ENCODE peak calls at places on chromosomes 4 and X, in eight cellular contexts. O is cardiac muscle cell, W is MM.1S, M is testis, U is SK-N-SH, Z is ovary, D is hepatocyte, N is RWPE1. Y is an unnamed sample.

GRCh38 chr4:6908397-6909112 is 1.1 kb upstream of the TBC1D14 start:
- DNase-seq in O (peak), W (no peak), M (no peak), U (peak), Z (no peak), D (no peak), N (no peak), Y (no peak)

GRCh38 chr4:3642056-3642630 is 109.9 kb upstream of the LRPAP1 start:
- DNase-seq in O (no peak), W (no peak), M (no peak), U (no peak), Z (no peak), D (no peak), N (no peak), Y (no peak)

GRCh38 chr4:48254381-48255072 is 15.1 kb downstream of the TEC start:
- DNase-seq in O (peak), W (no peak), M (peak), U (no peak), Z (no peak), D (no peak), N (no peak), Y (no peak)

GRCh38 chrX:132022863-132023116 is 312 bp upstream of the STK26 start:
- DNase-seq in O (no peak), W (peak), M (no peak), U (no peak), Z (no peak), D (no peak), N (no peak), Y (no peak)

GRCh38 chr4:94765653-94766052 is 7.9 kb downstream of the BMPR1B start:
- DNase-seq in O (no peak), W (no peak), M (no peak), U (no peak), Z (no peak), D (no peak), N (no peak), Y (no peak)

GRCh38 chr4:176193126-176193525 is 2.3 kb downstream of the SPATA4 start:
- DNase-seq in O (peak), W (no peak), M (no peak), U (no peak), Z (no peak), D (no peak), N (peak), Y (no peak)

GRCh38 chrX:39162322-39162721 is 361.1 kb downstream of the MID1IP1 start:
- DNase-seq in O (no peak), W (no peak), M (peak), U (no peak), Z (peak), D (peak), N (no peak), Y (no peak)

GRCh38 chr4:175125410-175126068 is 207.4 kb downstream of the ADAM29 start:
- DNase-seq in O (no peak), W (peak), M (no peak), U (no peak), Z (no peak), D (no peak), N (no peak), Y (no peak)

GRCh38 chrX:13652256-13653021 is 502 bp upstream of the TCEANC start:
- DNase-seq in O (peak), W (no peak), M (no peak), U (peak), Z (no peak), D (no peak), N (peak), Y (no peak)

GRCh38 chrX:110248582-110248981 is 69.3 kb downstream of the AMMECR1 start:
- DNase-seq in O (no peak), W (no peak), M (no peak), U (no peak), Z (no peak), D (no peak), N (peak), Y (no peak)

GRCh38 chr4:140212171-140212570 is 58.2 kb upstream of the MAML3 start:
- DNase-seq in O (no peak), W (no peak), M (no peak), U (no peak), Z (no peak), D (no peak), N (no peak), Y (no peak)

GRCh38 chrX:46647251-46647650 is 73.7 kb downstream of the CHST7 start:
- DNase-seq in O (no peak), W (no peak), M (no peak), U (no peak), Z (no peak), D (no peak), N (no peak), Y (no peak)

GRCh38 chr4:138756519-138756918 is 259.1 kb upstream of the NOCT start:
- DNase-seq in O (no peak), W (no peak), M (no peak), U (no peak), Z (no peak), D (peak), N (no peak), Y (no peak)

GRCh38 chr4:85477538-85477937 is 2.6 kb downstream of the ARHGAP24 start:
- DNase-seq in O (no peak), W (no peak), M (no peak), U (no peak), Z (no peak), D (no peak), N (no peak), Y (no peak)

GRCh38 chrX:66013195-66013816 is 26.6 kb downstream of the VSIG4 start:
- DNase-seq in O (no peak), W (no peak), M (no peak), U (no peak), Z (no peak), D (no peak), N (no peak), Y (no peak)

GRCh38 chr4:164930647-164931046 is 46.8 kb downstream of the TRIM61 start:
- DNase-seq in O (no peak), W (no peak), M (no peak), U (no peak), Z (no peak), D (no peak), N (no peak), Y (no peak)

GRCh38 chr4:17718471-17718870 is 63.0 kb downstream of the FAM184B start:
- DNase-seq in O (no peak), W (no peak), M (no peak), U (no peak), Z (no peak), D (no peak), N (no peak), Y (no peak)

GRCh38 chr4:17721496-17722360 is 59.7 kb downstream of the FAM184B start:
- DNase-seq in O (peak), W (no peak), M (no peak), U (no peak), Z (no peak), D (no peak), N (peak), Y (no peak)

GRCh38 chr4:17719106-17719505 is 62.3 kb downstream of the FAM184B start:
- DNase-seq in O (no peak), W (no peak), M (no peak), U (no peak), Z (no peak), D (no peak), N (peak), Y (no peak)

GRCh38 chr4:17723648-17724047 is 57.8 kb downstream of the FAM184B start:
- DNase-seq in O (no peak), W (no peak), M (no peak), U (no peak), Z (no peak), D (no peak), N (no peak), Y (no peak)

DNA sequence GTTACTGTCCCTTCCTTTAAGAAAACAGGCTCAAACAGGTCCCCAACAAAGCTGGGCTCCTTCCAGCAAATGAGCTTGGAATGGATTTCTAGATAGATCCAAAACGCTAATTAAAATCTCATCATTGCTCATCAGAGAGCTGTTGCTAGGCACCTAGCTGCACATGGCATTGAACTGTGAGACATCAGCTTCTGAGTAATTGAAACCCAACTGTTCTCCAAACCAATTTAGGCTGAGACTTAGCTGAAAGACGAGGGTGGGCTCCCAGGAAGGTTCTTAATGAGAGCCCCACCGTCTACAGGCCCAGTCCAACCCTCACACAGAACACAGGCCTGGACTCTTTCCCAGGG is 59.1 kb downstream of the FAM184B start:
- DNase-seq in O (no peak), W (no peak), M (no peak), U (no peak), Z (no peak), D (no peak), N (no peak), Y (no peak)
- H3K27ac ChIP-seq in O (no peak), W (no peak), M (no peak), U (no peak), Z (no peak), D (no peak), N (no peak), Y (peak)

GRCh38 chr4:2552806-2553205 is 16.4 kb downstream of the FAM193A start:
- DNase-seq in O (no peak), W (no peak), M (no peak), U (no peak), Z (no peak), D (no peak), N (no peak), Y (no peak)

GRCh38 chr4:2545321-2546013 is 9.0 kb downstream of the FAM193A start:
- DNase-seq in O (no peak), W (no peak), M (no peak), U (no peak), Z (no peak), D (no peak), N (no peak), Y (no peak)

GRCh38 chr4:2546286-2546823 is 9.9 kb downstream of the FAM193A start:
- DNase-seq in O (no peak), W (no peak), M (no peak), U (no peak), Z (no peak), D (no peak), N (no peak), Y (no peak)

GRCh38 chr4:2551118-2551517 is 14.7 kb downstream of the FAM193A start:
- DNase-seq in O (no peak), W (no peak), M (no peak), U (no peak), Z (no peak), D (no peak), N (no peak), Y (no peak)
- TF ChIP-seq CTCF in O (no peak), W (no peak), M (no peak), U (no peak), Z (no peak), D (no peak), N (no peak), Y (no peak)

DNA sequence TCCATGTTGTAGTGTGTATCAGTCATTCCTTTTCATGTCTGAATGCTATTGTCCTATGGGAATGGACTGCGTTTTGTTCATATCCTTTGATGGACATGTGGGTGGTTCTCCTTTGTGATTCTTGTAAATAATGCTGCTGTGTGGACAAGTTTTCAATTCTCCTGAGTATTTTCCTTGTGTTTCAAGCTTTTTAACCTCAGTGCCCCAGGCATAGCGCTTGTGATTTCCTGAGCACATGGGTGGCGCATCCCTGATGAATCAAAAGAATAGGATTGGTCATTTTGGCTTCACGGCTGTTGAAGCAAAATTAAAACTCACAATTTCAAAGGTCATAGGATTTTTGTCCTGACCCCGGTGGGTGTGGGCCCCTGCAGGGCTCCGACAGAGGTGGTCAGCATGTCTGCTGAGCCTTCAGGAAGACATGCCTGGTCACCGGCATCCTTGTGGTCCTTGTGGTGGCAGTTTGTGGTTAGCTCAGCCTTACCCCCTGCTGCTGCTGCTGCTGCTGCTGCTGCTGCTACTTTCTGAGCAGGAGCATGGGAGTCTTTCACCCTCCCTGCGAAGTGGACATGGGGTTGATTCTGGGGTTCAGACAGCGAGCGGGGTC is 30.0 kb downstream of the SHROOM2 start:
- DNase-seq in O (no peak), W (no peak), M (no peak), U (no peak), Z (no peak), D (no peak), N (no peak), Y (no peak)
- H3K27ac ChIP-seq in O (no peak), W (no peak), M (no peak), U (no peak), Z (no peak), D (no peak), N (no peak), Y (no peak)

GRCh38 chr4:123088521-123088920 is 166.1 kb upstream of the NUDT6 start:
- DNase-seq in O (no peak), W (no peak), M (no peak), U (no peak), Z (no peak), D (no peak), N (no peak), Y (no peak)

GRCh38 chr4:123096038-123096437 is 173.6 kb upstream of the NUDT6 start:
- DNase-seq in O (peak), W (no peak), M (no peak), U (no peak), Z (no peak), D (no peak), N (no peak), Y (no peak)

GRCh38 chr4:123090886-123091285 is 168.5 kb upstream of the NUDT6 start:
- DNase-seq in O (no peak), W (no peak), M (no peak), U (no peak), Z (no peak), D (no peak), N (no peak), Y (no peak)

GRCh38 chr4:123092603-123093002 is 170.2 kb upstream of the NUDT6 start:
- DNase-seq in O (no peak), W (no peak), M (no peak), U (no peak), Z (no peak), D (no peak), N (no peak), Y (no peak)

DNA sequence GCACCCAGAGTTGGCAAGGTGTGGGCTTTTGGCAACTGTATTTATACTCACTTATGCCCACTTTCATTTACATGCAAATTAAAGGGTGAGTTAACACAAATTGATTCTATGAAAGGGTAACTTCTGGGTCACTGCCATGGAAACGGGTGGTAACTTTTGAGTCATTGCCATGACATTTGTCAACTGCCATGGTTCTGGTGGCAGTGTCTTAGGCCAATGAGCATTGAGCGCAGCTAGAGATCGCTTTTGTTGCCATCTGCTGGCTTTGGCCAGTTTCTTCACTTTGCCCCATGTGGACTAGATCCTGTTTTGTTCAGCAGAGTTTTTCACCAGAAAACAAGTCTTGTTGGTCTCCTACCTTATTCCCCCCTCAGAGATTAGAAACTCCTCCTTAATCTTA is 170.8 kb upstream of the NUDT6 start:
- DNase-seq in O (no peak), W (no peak), M (no peak), U (no peak), Z (no peak), D (no peak), N (no peak), Y (no peak)
- TF ChIP-seq CTCF in O (no peak), W (no peak), M (no peak), U (no peak), Z (no peak), D (no peak), N (no peak), Y (no peak)

DNA sequence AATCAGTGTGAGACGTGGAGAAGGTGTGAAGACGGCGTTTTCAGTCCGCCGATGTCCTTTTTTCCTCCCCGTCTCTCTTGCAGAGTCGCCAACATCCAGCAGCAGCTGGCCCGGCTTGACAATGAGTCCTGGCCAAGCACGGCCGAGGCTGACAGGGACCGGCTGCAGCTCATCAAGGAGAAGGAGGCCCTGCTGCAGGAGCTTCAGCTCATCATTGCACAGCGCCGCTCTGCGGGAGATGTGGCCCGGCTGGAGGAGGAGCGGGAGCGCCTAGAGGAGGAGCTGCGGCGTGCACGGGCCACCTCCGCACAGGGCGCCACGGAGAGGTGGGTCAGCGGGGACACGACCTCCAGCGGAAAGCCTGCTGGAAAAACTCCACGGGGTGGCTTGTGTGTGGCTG is 47.1 kb upstream of the CLCN4 start:
- DNase-seq in O (peak), W (no peak), M (peak), U (no peak), Z (peak), D (no peak), N (no peak), Y (peak)
- H3K27ac ChIP-seq in O (no peak), W (peak), M (no peak), U (no peak), Z (no peak), D (no peak), N (no peak), Y (peak)

GRCh38 chr4:152374153-152374552 is 161.7 kb downstream of the FBXW7 start:
- DNase-seq in O (no peak), W (no peak), M (no peak), U (no peak), Z (no peak), D (no peak), N (no peak), Y (no peak)

GRCh38 chr4:152374606-152375285 is 161.1 kb downstream of the FBXW7 start:
- DNase-seq in O (no peak), W (no peak), M (no peak), U (no peak), Z (no peak), D (no peak), N (no peak), Y (no peak)

GRCh38 chr4:152372444-152372843 is 163.4 kb downstream of the FBXW7 start:
- DNase-seq in O (no peak), W (no peak), M (no peak), U (no peak), Z (no peak), D (no peak), N (no peak), Y (no peak)

GRCh38 chr4:152369203-152369902 is 166.5 kb downstream of the FBXW7 start:
- DNase-seq in O (no peak), W (no peak), M (no peak), U (no peak), Z (no peak), D (no peak), N (no peak), Y (no peak)

GRCh38 chr4:152369903-152370296 is 166.0 kb downstream of the FBXW7 start:
- DNase-seq in O (no peak), W (no peak), M (no peak), U (no peak), Z (no peak), D (no peak), N (no peak), Y (no peak)
- TF ChIP-seq CTCF in O (peak), W (peak), M (peak), U (peak), Z (no peak), D (peak), N (peak), Y (peak)

DNA sequence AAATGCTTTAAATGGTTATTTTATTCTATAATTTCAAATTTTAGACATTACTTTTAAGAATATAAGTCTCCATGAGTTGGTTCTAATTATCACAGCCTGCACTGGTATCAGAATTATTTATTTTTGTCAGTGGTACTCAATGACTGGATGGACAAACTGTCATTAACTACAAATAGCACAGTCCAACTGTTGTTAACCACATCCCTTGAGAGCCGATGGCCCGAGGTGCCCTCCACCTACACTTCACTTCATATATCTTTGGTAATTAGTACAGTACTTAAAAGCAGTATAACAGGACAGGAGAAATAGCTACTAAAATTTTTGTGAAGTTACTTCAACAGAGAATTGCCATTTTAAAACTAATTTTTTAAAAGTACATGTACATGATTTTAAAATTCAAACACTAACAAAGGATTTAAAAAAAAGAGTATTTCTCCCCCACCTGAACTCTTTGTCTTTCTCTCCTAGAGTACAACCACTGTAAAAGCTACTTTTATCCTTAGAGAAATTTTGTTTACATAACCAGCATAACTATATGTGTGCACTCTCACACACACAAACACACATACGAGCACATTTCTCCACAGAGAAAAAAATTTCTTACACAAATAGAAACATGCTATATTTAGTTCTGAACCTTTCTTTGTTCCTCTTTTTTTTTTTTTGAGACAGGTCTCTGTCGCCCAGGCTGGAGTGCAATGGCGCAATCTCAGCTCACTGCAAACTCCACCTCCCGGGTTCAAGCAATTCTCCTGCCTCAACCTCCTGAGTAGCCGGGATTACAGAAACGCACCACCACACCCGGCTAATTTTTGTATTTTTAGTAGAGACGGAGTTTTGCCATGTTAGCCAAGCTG is 6.5 kb downstream of the TIFA start:
- DNase-seq in O (no peak), W (peak), M (no peak), U (no peak), Z (no peak), D (no peak), N (no peak), Y (no peak)
- H3K27ac ChIP-seq in O (no peak), W (peak), M (no peak), U (no peak), Z (no peak), D (no peak), N (no peak), Y (no peak)

DNA sequence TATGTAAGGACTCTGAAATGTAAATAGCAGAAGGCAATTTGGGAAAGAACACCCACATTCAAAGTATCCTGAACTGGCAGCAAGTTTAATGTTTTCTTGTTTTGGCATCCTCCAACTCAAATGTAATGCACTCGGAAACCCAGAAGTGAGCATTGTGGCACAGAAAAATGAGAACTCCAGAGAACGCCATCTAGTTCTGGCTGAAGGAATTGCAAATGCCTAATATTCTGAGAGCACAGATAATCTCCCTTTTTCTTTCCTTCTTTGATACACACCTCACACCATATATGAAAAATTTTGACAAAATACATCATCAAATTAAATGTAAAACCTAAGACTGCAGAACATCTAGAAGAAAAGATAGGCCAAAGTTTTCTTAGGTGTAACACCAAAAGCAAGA is 52.1 kb downstream of the PWWP3B start:
- DNase-seq in O (peak), W (no peak), M (no peak), U (no peak), Z (no peak), D (no peak), N (no peak), Y (no peak)
- TF ChIP-seq CTCF in O (peak), W (peak), M (no peak), U (peak), Z (no peak), D (peak), N (peak), Y (peak)

Y was measured in dorsolateral prefrontal cortex.